ENCODE peak calls at places on chromosome 15, in ten cellular contexts. One of them, this sample, is unnamed.

GRCh38 chr15:57595011-57595866 is 3.5 kb downstream of the MYZAP start:
- DNase-seq in globus pallidus: no peak
- DNase-seq in COR-L47: peak
- DNase-seq in body of pancreas: peak
- DNase-seq in stimulated activated CD4-positive, alpha-beta T cell treated with anti-CD3 and anti-CD28 coated beads, Interleukin-15, amount 100 ng/mL, for 1 hour: no peak
- DNase-seq in activated naive CD8-positive, alpha-beta T cell treated with anti-CD3 and anti-CD28 coated beads, Interleukin-2, amount 50 U/mL, for 24 hours: no peak
- DNase-seq in substantia nigra: no peak
- DNase-seq in HFFc6: no peak
- DNase-seq in NCI-H226: peak
- DNase-seq in anterior cingulate cortex: no peak
- DNase-seq in this sample: no peak

GRCh38 chr15:75594276-75594675 is 15.2 kb upstream of the PTPN9 start:
- DNase-seq in activated naive CD8-positive, alpha-beta T cell treated with anti-CD3 and anti-CD28 coated beads, Interleukin-2, amount 50 U/mL, for 24 hours: no peak
- DNase-seq in body of pancreas: no peak
- DNase-seq in HFFc6: no peak
- DNase-seq in NCI-H226: no peak
- DNase-seq in stimulated activated CD4-positive, alpha-beta T cell treated with anti-CD3 and anti-CD28 coated beads, Interleukin-15, amount 100 ng/mL, for 1 hour: no peak
- DNase-seq in anterior cingulate cortex: no peak
- DNase-seq in globus pallidus: no peak
- DNase-seq in COR-L47: no peak
- DNase-seq in substantia nigra: no peak
- DNase-seq in this sample: no peak

GRCh38 chr15:69193948-69194827 is 33.8 kb downstream of the GLCE start:
- DNase-seq in anterior cingulate cortex: no peak
- DNase-seq in NCI-H226: peak
- DNase-seq in globus pallidus: no peak
- DNase-seq in substantia nigra: no peak
- DNase-seq in body of pancreas: no peak
- DNase-seq in activated naive CD8-positive, alpha-beta T cell treated with anti-CD3 and anti-CD28 coated beads, Interleukin-2, amount 50 U/mL, for 24 hours: no peak
- DNase-seq in stimulated activated CD4-positive, alpha-beta T cell treated with anti-CD3 and anti-CD28 coated beads, Interleukin-15, amount 100 ng/mL, for 1 hour: no peak
- DNase-seq in HFFc6: peak
- DNase-seq in COR-L47: no peak
- DNase-seq in this sample: no peak

GRCh38 chr15:98999233-98999632 is 8.4 kb downstream of the PGPEP1L start:
- DNase-seq in stimulated activated CD4-positive, alpha-beta T cell treated with anti-CD3 and anti-CD28 coated beads, Interleukin-15, amount 100 ng/mL, for 1 hour: no peak
- DNase-seq in body of pancreas: no peak
- DNase-seq in substantia nigra: no peak
- DNase-seq in HFFc6: no peak
- DNase-seq in NCI-H226: no peak
- DNase-seq in COR-L47: no peak
- DNase-seq in anterior cingulate cortex: no peak
- DNase-seq in globus pallidus: no peak
- DNase-seq in activated naive CD8-positive, alpha-beta T cell treated with anti-CD3 and anti-CD28 coated beads, Interleukin-2, amount 50 U/mL, for 24 hours: no peak
- DNase-seq in this sample: no peak

GRCh38 chr15:45378149-45378912 is at the start of gene GATM:
- DNase-seq in globus pallidus: peak
- DNase-seq in HFFc6: peak
- DNase-seq in activated naive CD8-positive, alpha-beta T cell treated with anti-CD3 and anti-CD28 coated beads, Interleukin-2, amount 50 U/mL, for 24 hours: peak
- DNase-seq in COR-L47: peak
- DNase-seq in body of pancreas: peak
- DNase-seq in substantia nigra: peak
- DNase-seq in NCI-H226: peak
- DNase-seq in anterior cingulate cortex: peak
- DNase-seq in stimulated activated CD4-positive, alpha-beta T cell treated with anti-CD3 and anti-CD28 coated beads, Interleukin-15, amount 100 ng/mL, for 1 hour: peak
- DNase-seq in this sample: peak

GRCh38 chr15:99303881-99304280 is 52.6 kb downstream of the LRRC28 start:
- DNase-seq in body of pancreas: no peak
- DNase-seq in globus pallidus: no peak
- DNase-seq in stimulated activated CD4-positive, alpha-beta T cell treated with anti-CD3 and anti-CD28 coated beads, Interleukin-15, amount 100 ng/mL, for 1 hour: no peak
- DNase-seq in HFFc6: no peak
- DNase-seq in COR-L47: no peak
- DNase-seq in NCI-H226: no peak
- DNase-seq in activated naive CD8-positive, alpha-beta T cell treated with anti-CD3 and anti-CD28 coated beads, Interleukin-2, amount 50 U/mL, for 24 hours: no peak
- DNase-seq in anterior cingulate cortex: no peak
- DNase-seq in substantia nigra: no peak
- DNase-seq in this sample: no peak

GRCh38 chr15:92521624-92522008 is 127.9 kb downstream of the ST8SIA2 start:
- DNase-seq in substantia nigra: peak
- DNase-seq in HFFc6: peak
- DNase-seq in NCI-H226: peak
- DNase-seq in globus pallidus: peak
- DNase-seq in COR-L47: peak
- DNase-seq in stimulated activated CD4-positive, alpha-beta T cell treated with anti-CD3 and anti-CD28 coated beads, Interleukin-15, amount 100 ng/mL, for 1 hour: peak
- DNase-seq in anterior cingulate cortex: peak
- DNase-seq in activated naive CD8-positive, alpha-beta T cell treated with anti-CD3 and anti-CD28 coated beads, Interleukin-2, amount 50 U/mL, for 24 hours: peak
- DNase-seq in body of pancreas: peak
- DNase-seq in this sample: peak

GRCh38 chr15:44092221-44092620 is 102.8 kb downstream of the FRMD5 start:
- DNase-seq in activated naive CD8-positive, alpha-beta T cell treated with anti-CD3 and anti-CD28 coated beads, Interleukin-2, amount 50 U/mL, for 24 hours: no peak
- DNase-seq in body of pancreas: no peak
- DNase-seq in globus pallidus: no peak
- DNase-seq in COR-L47: no peak
- DNase-seq in substantia nigra: no peak
- DNase-seq in anterior cingulate cortex: no peak
- DNase-seq in HFFc6: peak
- DNase-seq in NCI-H226: no peak
- DNase-seq in stimulated activated CD4-positive, alpha-beta T cell treated with anti-CD3 and anti-CD28 coated beads, Interleukin-15, amount 100 ng/mL, for 1 hour: no peak
- DNase-seq in this sample: no peak

GRCh38 chr15:94234300-94234699 is 2.9 kb downstream of the MCTP2 start:
- DNase-seq in substantia nigra: no peak
- DNase-seq in activated naive CD8-positive, alpha-beta T cell treated with anti-CD3 and anti-CD28 coated beads, Interleukin-2, amount 50 U/mL, for 24 hours: peak
- DNase-seq in NCI-H226: no peak
- DNase-seq in stimulated activated CD4-positive, alpha-beta T cell treated with anti-CD3 and anti-CD28 coated beads, Interleukin-15, amount 100 ng/mL, for 1 hour: no peak
- DNase-seq in anterior cingulate cortex: no peak
- DNase-seq in globus pallidus: no peak
- DNase-seq in body of pancreas: no peak
- DNase-seq in HFFc6: no peak
- DNase-seq in COR-L47: no peak
- DNase-seq in this sample: no peak

GRCh38 chr15:96254168-96254567 is 76.3 kb upstream of the NR2F2 start:
- DNase-seq in anterior cingulate cortex: no peak
- DNase-seq in globus pallidus: no peak
- DNase-seq in stimulated activated CD4-positive, alpha-beta T cell treated with anti-CD3 and anti-CD28 coated beads, Interleukin-15, amount 100 ng/mL, for 1 hour: no peak
- DNase-seq in activated naive CD8-positive, alpha-beta T cell treated with anti-CD3 and anti-CD28 coated beads, Interleukin-2, amount 50 U/mL, for 24 hours: no peak
- DNase-seq in NCI-H226: no peak
- DNase-seq in HFFc6: peak
- DNase-seq in COR-L47: no peak
- DNase-seq in substantia nigra: no peak
- DNase-seq in body of pancreas: no peak
- DNase-seq in this sample: no peak

GRCh38 chr15:66679043-66679656 is 22.9 kb upstream of the SMAD6 start:
- DNase-seq in NCI-H226: no peak
- DNase-seq in body of pancreas: no peak
- DNase-seq in activated naive CD8-positive, alpha-beta T cell treated with anti-CD3 and anti-CD28 coated beads, Interleukin-2, amount 50 U/mL, for 24 hours: no peak
- DNase-seq in globus pallidus: no peak
- DNase-seq in substantia nigra: no peak
- DNase-seq in stimulated activated CD4-positive, alpha-beta T cell treated with anti-CD3 and anti-CD28 coated beads, Interleukin-15, amount 100 ng/mL, for 1 hour: no peak
- DNase-seq in COR-L47: no peak
- DNase-seq in HFFc6: no peak
- DNase-seq in anterior cingulate cortex: no peak
- DNase-seq in this sample: no peak

GRCh38 chr15:67914537-67915373 is 74.9 kb upstream of the RNU6-1 start:
- DNase-seq in activated naive CD8-positive, alpha-beta T cell treated with anti-CD3 and anti-CD28 coated beads, Interleukin-2, amount 50 U/mL, for 24 hours: no peak
- DNase-seq in body of pancreas: peak
- DNase-seq in HFFc6: no peak
- DNase-seq in globus pallidus: peak
- DNase-seq in anterior cingulate cortex: no peak
- DNase-seq in NCI-H226: no peak
- DNase-seq in COR-L47: peak
- DNase-seq in substantia nigra: no peak
- DNase-seq in stimulated activated CD4-positive, alpha-beta T cell treated with anti-CD3 and anti-CD28 coated beads, Interleukin-15, amount 100 ng/mL, for 1 hour: no peak
- DNase-seq in this sample: no peak

This sample was measured in GM12891.